ENCODE peak calls at places on chromosomes 12 and 14, in seven cellular contexts. A, K, E, J, L, Y and Q are unnamed samples. For H3K9me3, the result is how much of the 10 kb centered on the place peaks cover.

GRCh38 chr14:28751467-28752058 is 15.0 kb upstream of the FOXG1 start:
- DNase-seq in A (peak), K (no peak), E (no peak), J (peak), L (no peak), Y (peak), Q (peak)

GRCh38 chr14:92607702-92608429 is 94.3 kb downstream of the RIN3 start:
- DNase-seq in A (peak), K (no peak), E (no peak), J (no peak), L (no peak), Y (no peak), Q (no peak)

GRCh38 chr14:90017371-90017770 is 44.4 kb upstream of the KCNK13 start:
- DNase-seq in A (peak), K (no peak), E (no peak), J (no peak), L (no peak), Y (no peak), Q (no peak)

GRCh38 chr14:81517798-81518398 is 15.8 kb downstream of the SEL1L start:
- DNase-seq in A (peak), K (no peak), E (no peak), J (peak), L (peak), Y (no peak), Q (peak)

GRCh38 chr12:68229956-68230355 is 4.3 kb upstream of the IL26 start:
- DNase-seq in A (no peak), K (no peak), E (no peak), J (no peak), L (no peak), Y (no peak), Q (no peak)

GRCh38 chr14:68295316-68295816 is 475.8 kb downstream of the RAD51B start:
- DNase-seq in A (no peak), K (no peak), E (peak), J (peak), L (peak), Y (no peak), Q (peak)

GRCh38 chr12:25994252-25994651 is 35.8 kb downstream of the RASSF8 start:
- DNase-seq in A (peak), K (peak), E (no peak), J (no peak), L (no peak), Y (no peak), Q (no peak)

GRCh38 chr14:91409991-91410401 is 7.6 kb downstream of the CCDC88C start:
- DNase-seq in A (no peak), K (no peak), E (no peak), J (no peak), L (no peak), Y (no peak), Q (no peak)

GRCh38 chr12:114272071-114272470 is 133.9 kb downstream of the TBX5 start:
- DNase-seq in A (peak), K (no peak), E (no peak), J (no peak), L (no peak), Y (no peak), Q (no peak)

GRCh38 chr14:105888784-105889665 is 362.6 kb downstream of the TMEM121 start:
- DNase-seq in A (no peak), K (no peak), E (no peak), J (peak), L (peak), Y (no peak), Q (no peak)

GRCh38 chr14:105890474-105891220 is 364.3 kb downstream of the TMEM121 start:
- DNase-seq in A (no peak), K (peak), E (no peak), J (peak), L (peak), Y (no peak), Q (no peak)

GRCh38 chr14:105891631-105892452 is 365.5 kb downstream of the TMEM121 start:
- DNase-seq in A (no peak), K (peak), E (no peak), J (peak), L (peak), Y (no peak), Q (no peak)

GRCh38 chr14:105889666-105890473 is 363.5 kb downstream of the TMEM121 start:
- DNase-seq in A (no peak), K (peak), E (no peak), J (peak), L (no peak), Y (no peak), Q (no peak)

GRCh38 chr14:105891221-105891602 is 364.8 kb downstream of the TMEM121 start:
- DNase-seq in A (no peak), K (peak), E (no peak), J (peak), L (no peak), Y (no peak), Q (no peak)
- H3K9me3 ChIP-seq in A (under half), K (under half), E (under half), J (under half), L (under half), Y (under half), Q (under half)

DNA sequence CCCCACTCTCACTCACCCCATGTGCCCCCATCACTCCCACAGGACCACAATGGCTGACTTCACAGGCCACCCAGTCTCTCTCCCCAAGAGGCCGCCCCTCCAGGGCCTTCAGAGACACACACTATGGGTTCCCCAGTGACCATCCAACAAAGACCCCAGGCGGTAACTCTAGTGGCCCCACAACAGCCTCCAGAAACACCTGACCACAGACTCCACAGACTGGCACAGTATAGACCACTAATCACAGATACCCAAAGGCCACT is 3.0 kb downstream of the ZNF605 start:
- DNase-seq in A (no peak), K (no peak), E (no peak), J (no peak), L (no peak), Y (no peak), Q (peak)
- H3K9me3 ChIP-seq in A (under half), K (half or more), E (under half), J (under half), L (under half), Y (under half), Q (under half)

DNA sequence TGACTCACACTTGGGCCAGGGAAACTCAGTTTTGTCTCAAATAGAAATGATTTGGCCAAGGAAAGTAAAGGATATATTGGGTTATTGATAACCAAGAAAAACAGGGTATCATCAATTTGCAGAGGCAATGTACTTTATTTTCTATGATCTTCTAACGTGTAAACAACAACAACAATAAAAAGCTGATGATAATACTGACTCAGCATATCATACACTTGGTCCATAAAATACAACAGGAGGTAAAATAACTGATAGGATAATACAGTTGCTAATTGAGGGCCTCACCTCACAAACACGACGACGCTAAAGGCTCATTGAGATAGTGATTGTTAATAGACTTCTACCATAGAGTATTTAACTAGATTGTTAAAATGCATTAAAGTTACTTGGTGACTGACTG is 774.0 kb upstream of the NOVA1 start:
- DNase-seq in A (no peak), K (no peak), E (no peak), J (no peak), L (no peak), Y (no peak), Q (no peak)
- H3K9me3 ChIP-seq in A (under half), K (under half), E (under half), J (under half), L (under half), Y (under half), Q (under half)

GRCh38 chr12:117904051-117904450 is 64.7 kb downstream of the KSR2 start:
- DNase-seq in A (no peak), K (no peak), E (no peak), J (no peak), L (no peak), Y (no peak), Q (no peak)
- H3K9me3 ChIP-seq in A (under half), K (under half), E (under half), J (under half), L (under half), Y (under half), Q (under half)

GRCh38 chr14:32847867-32848266 is 90.8 kb upstream of the NPAS3 start:
- DNase-seq in A (no peak), K (no peak), E (no peak), J (no peak), L (no peak), Y (no peak), Q (no peak)

GRCh38 chr14:32841698-32842097 is 97.0 kb upstream of the NPAS3 start:
- DNase-seq in A (no peak), K (no peak), E (no peak), J (no peak), L (no peak), Y (no peak), Q (no peak)

DNA sequence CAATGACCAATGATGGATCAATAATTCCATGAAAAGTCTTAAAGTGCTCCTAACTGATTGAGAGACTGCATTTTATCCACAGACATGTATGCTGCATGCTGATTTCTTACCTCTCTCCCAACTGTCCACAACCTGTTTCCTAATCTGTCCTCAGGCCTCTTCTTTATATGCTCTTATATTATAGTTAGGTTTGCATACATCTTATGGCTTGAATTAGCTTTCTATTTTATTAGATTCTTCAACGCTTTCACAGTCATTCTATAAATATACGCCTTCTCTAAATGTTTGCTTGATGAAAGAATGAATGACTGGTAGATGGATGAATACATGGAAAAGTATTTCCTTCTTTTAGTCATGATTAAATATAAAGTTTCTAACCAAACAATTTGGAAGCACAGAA is 91.9 kb upstream of the NPAS3 start:
- DNase-seq in A (peak), K (no peak), E (no peak), J (no peak), L (no peak), Y (no peak), Q (no peak)
- H3K9me3 ChIP-seq in A (under half), K (under half), E (under half), J (under half), L (under half), Y (under half), Q (under half)

DNA sequence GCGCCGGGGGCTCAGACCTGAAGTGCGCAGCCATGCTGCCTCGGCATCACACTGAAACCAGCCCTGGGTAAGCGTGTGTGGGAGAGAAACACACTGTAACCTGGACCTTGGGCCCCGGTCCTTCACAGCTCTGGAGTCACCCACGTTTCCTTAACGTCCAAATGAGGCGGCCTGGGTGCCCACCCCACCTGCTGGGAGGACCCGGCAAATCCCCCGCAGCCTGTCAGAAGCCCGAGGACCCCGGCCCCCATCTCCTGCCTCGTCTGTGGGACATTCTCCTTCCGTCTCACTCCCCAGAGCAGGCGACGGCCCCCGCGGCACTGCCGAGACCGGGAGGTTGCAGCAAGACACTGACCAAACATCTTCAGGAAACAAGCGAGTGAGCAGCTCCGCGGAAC is 66.5 kb upstream of the GALNT9 start:
- DNase-seq in A (no peak), K (no peak), E (no peak), J (no peak), L (no peak), Y (no peak), Q (no peak)
- H3K9me3 ChIP-seq in A (under half), K (under half), E (under half), J (under half), L (under half), Y (under half), Q (under half)

DNA sequence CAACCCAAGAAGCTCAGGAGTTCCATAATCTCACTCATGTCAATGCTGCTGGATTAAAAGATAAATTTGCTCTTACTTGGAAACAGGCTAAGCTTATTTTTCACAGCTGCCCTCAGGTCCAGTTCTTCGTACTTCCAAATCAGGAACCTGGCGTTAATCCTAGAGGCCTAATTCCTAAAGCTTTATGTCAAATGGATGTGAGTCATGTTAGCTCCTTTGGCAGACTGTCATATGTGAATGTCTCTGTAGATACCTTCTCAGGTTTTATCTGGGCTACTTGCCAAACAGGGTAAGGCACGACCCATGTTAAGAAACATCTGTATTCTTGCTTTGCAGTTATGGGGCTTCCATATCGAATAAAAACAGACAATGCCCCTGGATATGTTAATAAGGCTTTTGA is 504.6 kb downstream of the ALG10 start:
- DNase-seq in A (peak), K (no peak), E (no peak), J (no peak), L (no peak), Y (peak), Q (no peak)
- H3K9me3 ChIP-seq in A (under half), K (under half), E (under half), J (under half), L (under half), Y (under half), Q (under half)